ENCODE peak calls at places on chromosomes 1 and 21, in seven cellular contexts. One of them, this sample, is unnamed.
A peak's percentile ranks its signal among the peaks of the same experiment; 100 is the strongest.

GRCh38 chr21:33543505-33544129 is 779 bp downstream of the SON start:
- DNase-seq in AG09319: no peak
- DNase-seq in HEK293T: no peak
- DNase-seq in T-helper 1 cell: no peak
- DNase-seq in AG10803: no peak
- DNase-seq in activated naive CD8-positive, alpha-beta T cell treated with anti-CD3 and anti-CD28 coated beads, Interleukin-2, amount 50 U/mL, for 24 hours: peak; percentile 84
- DNase-seq in brain microvascular endothelial cell: peak; percentile 38
- DNase-seq in this sample: no peak

GRCh38 chr1:231072054-231072453 is 32.0 kb upstream of the FAM89A start:
- DNase-seq in AG09319: no peak
- DNase-seq in HEK293T: no peak
- DNase-seq in T-helper 1 cell: no peak
- DNase-seq in AG10803: no peak
- DNase-seq in activated naive CD8-positive, alpha-beta T cell treated with anti-CD3 and anti-CD28 coated beads, Interleukin-2, amount 50 U/mL, for 24 hours: no peak
- DNase-seq in brain microvascular endothelial cell: no peak
- DNase-seq in this sample: no peak

GRCh38 chr21:37128069-37128468 is 55.0 kb downstream of the TTC3 start:
- DNase-seq in AG09319: no peak
- DNase-seq in HEK293T: no peak
- DNase-seq in T-helper 1 cell: no peak
- DNase-seq in AG10803: peak; percentile 45
- DNase-seq in activated naive CD8-positive, alpha-beta T cell treated with anti-CD3 and anti-CD28 coated beads, Interleukin-2, amount 50 U/mL, for 24 hours: no peak
- DNase-seq in brain microvascular endothelial cell: no peak
- DNase-seq in this sample: no peak

GRCh38 chr21:45390831-45391742 is 13.9 kb upstream of the COL18A1 start:
- DNase-seq in AG09319: no peak
- DNase-seq in HEK293T: no peak
- DNase-seq in T-helper 1 cell: no peak
- DNase-seq in AG10803: no peak
- DNase-seq in activated naive CD8-positive, alpha-beta T cell treated with anti-CD3 and anti-CD28 coated beads, Interleukin-2, amount 50 U/mL, for 24 hours: no peak
- DNase-seq in brain microvascular endothelial cell: no peak
- DNase-seq in this sample: no peak

GRCh38 chr1:47816325-47817071 is 180.7 kb downstream of the TRABD2B start:
- DNase-seq in AG09319: no peak
- DNase-seq in HEK293T: no peak
- DNase-seq in T-helper 1 cell: no peak
- DNase-seq in AG10803: no peak
- DNase-seq in activated naive CD8-positive, alpha-beta T cell treated with anti-CD3 and anti-CD28 coated beads, Interleukin-2, amount 50 U/mL, for 24 hours: no peak
- DNase-seq in brain microvascular endothelial cell: no peak
- DNase-seq in this sample: no peak

GRCh38 chr1:15311886-15312285 is 64.9 kb downstream of the FHAD1 start:
- DNase-seq in AG09319: no peak
- DNase-seq in HEK293T: no peak
- DNase-seq in T-helper 1 cell: no peak
- DNase-seq in AG10803: no peak
- DNase-seq in activated naive CD8-positive, alpha-beta T cell treated with anti-CD3 and anti-CD28 coated beads, Interleukin-2, amount 50 U/mL, for 24 hours: no peak
- DNase-seq in brain microvascular endothelial cell: peak; percentile 23
- DNase-seq in this sample: no peak

GRCh38 chr1:20948091-20948490 is 161.0 kb upstream of the HP1BP3 start:
- DNase-seq in AG09319: no peak
- DNase-seq in HEK293T: no peak
- DNase-seq in T-helper 1 cell: no peak
- DNase-seq in AG10803: peak; percentile 19
- DNase-seq in activated naive CD8-positive, alpha-beta T cell treated with anti-CD3 and anti-CD28 coated beads, Interleukin-2, amount 50 U/mL, for 24 hours: no peak
- DNase-seq in brain microvascular endothelial cell: no peak
- DNase-seq in this sample: no peak

GRCh38 chr1:32331549-32331948 is 4.5 kb downstream of the MARCKSL1 start:
- DNase-seq in AG09319: no peak
- DNase-seq in HEK293T: no peak
- DNase-seq in T-helper 1 cell: no peak
- DNase-seq in AG10803: no peak
- DNase-seq in activated naive CD8-positive, alpha-beta T cell treated with anti-CD3 and anti-CD28 coated beads, Interleukin-2, amount 50 U/mL, for 24 hours: no peak
- DNase-seq in brain microvascular endothelial cell: no peak
- DNase-seq in this sample: no peak

GRCh38 chr1:168386949-168387586 is 106.4 kb downstream of the TBX19 start:
- DNase-seq in AG09319: no peak
- DNase-seq in HEK293T: no peak
- DNase-seq in T-helper 1 cell: peak; percentile 69
- DNase-seq in AG10803: no peak
- DNase-seq in activated naive CD8-positive, alpha-beta T cell treated with anti-CD3 and anti-CD28 coated beads, Interleukin-2, amount 50 U/mL, for 24 hours: peak; percentile 71
- DNase-seq in brain microvascular endothelial cell: no peak
- DNase-seq in this sample: peak; percentile 62

GRCh38 chr1:17875882-17876280 is 120.7 kb downstream of the ACTL8 start:
- DNase-seq in AG09319: no peak
- DNase-seq in HEK293T: no peak
- DNase-seq in T-helper 1 cell: no peak
- DNase-seq in AG10803: peak; percentile 68
- DNase-seq in activated naive CD8-positive, alpha-beta T cell treated with anti-CD3 and anti-CD28 coated beads, Interleukin-2, amount 50 U/mL, for 24 hours: no peak
- DNase-seq in brain microvascular endothelial cell: no peak
- DNase-seq in this sample: no peak

GRCh38 chr21:27057997-27058396 is 91.1 kb upstream of the ADAMTS5 start:
- DNase-seq in AG09319: no peak
- DNase-seq in HEK293T: no peak
- DNase-seq in T-helper 1 cell: no peak
- DNase-seq in AG10803: no peak
- DNase-seq in activated naive CD8-positive, alpha-beta T cell treated with anti-CD3 and anti-CD28 coated beads, Interleukin-2, amount 50 U/mL, for 24 hours: no peak
- DNase-seq in brain microvascular endothelial cell: no peak
- DNase-seq in this sample: no peak

GRCh38 chr1:208043690-208044089 is 132.8 kb upstream of the CD34 start:
- DNase-seq in AG09319: no peak
- DNase-seq in HEK293T: no peak
- DNase-seq in T-helper 1 cell: no peak
- DNase-seq in AG10803: no peak
- DNase-seq in activated naive CD8-positive, alpha-beta T cell treated with anti-CD3 and anti-CD28 coated beads, Interleukin-2, amount 50 U/mL, for 24 hours: no peak
- DNase-seq in brain microvascular endothelial cell: no peak
- DNase-seq in this sample: no peak

GRCh38 chr21:42677339-42678117 is 24.1 kb downstream of the PDE9A start:
- DNase-seq in AG09319: no peak
- DNase-seq in HEK293T: no peak
- DNase-seq in T-helper 1 cell: no peak
- DNase-seq in AG10803: no peak
- DNase-seq in activated naive CD8-positive, alpha-beta T cell treated with anti-CD3 and anti-CD28 coated beads, Interleukin-2, amount 50 U/mL, for 24 hours: no peak
- DNase-seq in brain microvascular endothelial cell: peak; percentile 86
- DNase-seq in this sample: no peak

GRCh38 chr1:230849451-230850194 is 18.7 kb downstream of the C1orf198 start:
- DNase-seq in AG09319: peak; percentile 77
- DNase-seq in HEK293T: no peak
- DNase-seq in T-helper 1 cell: no peak
- DNase-seq in AG10803: peak; percentile 93
- DNase-seq in activated naive CD8-positive, alpha-beta T cell treated with anti-CD3 and anti-CD28 coated beads, Interleukin-2, amount 50 U/mL, for 24 hours: no peak
- DNase-seq in brain microvascular endothelial cell: peak; percentile 94
- DNase-seq in this sample: no peak

GRCh38 chr1:152141971-152142584 is 16.9 kb downstream of the RPTN start:
- DNase-seq in AG09319: peak; percentile 48
- DNase-seq in HEK293T: peak; percentile 52
- DNase-seq in T-helper 1 cell: no peak
- DNase-seq in AG10803: peak; percentile 75
- DNase-seq in activated naive CD8-positive, alpha-beta T cell treated with anti-CD3 and anti-CD28 coated beads, Interleukin-2, amount 50 U/mL, for 24 hours: peak; percentile 26
- DNase-seq in brain microvascular endothelial cell: peak; percentile 82
- DNase-seq in this sample: no peak

GRCh38 chr1:107326823-107327445 is 186.1 kb downstream of the NTNG1 start:
- DNase-seq in AG09319: no peak
- DNase-seq in HEK293T: no peak
- DNase-seq in T-helper 1 cell: no peak
- DNase-seq in AG10803: peak; percentile 26
- DNase-seq in activated naive CD8-positive, alpha-beta T cell treated with anti-CD3 and anti-CD28 coated beads, Interleukin-2, amount 50 U/mL, for 24 hours: no peak
- DNase-seq in brain microvascular endothelial cell: no peak
- DNase-seq in this sample: no peak

GRCh38 chr1:199780948-199781347 is 246.6 kb upstream of the NR5A2 start:
- DNase-seq in AG09319: no peak
- DNase-seq in HEK293T: no peak
- DNase-seq in T-helper 1 cell: no peak
- DNase-seq in AG10803: peak; percentile 19
- DNase-seq in activated naive CD8-positive, alpha-beta T cell treated with anti-CD3 and anti-CD28 coated beads, Interleukin-2, amount 50 U/mL, for 24 hours: no peak
- DNase-seq in brain microvascular endothelial cell: no peak
- DNase-seq in this sample: no peak

GRCh38 chr1:184422490-184423233 is 35.8 kb downstream of the C1orf21 start:
- DNase-seq in AG09319: no peak
- DNase-seq in HEK293T: no peak
- DNase-seq in T-helper 1 cell: no peak
- DNase-seq in AG10803: no peak
- DNase-seq in activated naive CD8-positive, alpha-beta T cell treated with anti-CD3 and anti-CD28 coated beads, Interleukin-2, amount 50 U/mL, for 24 hours: no peak
- DNase-seq in brain microvascular endothelial cell: no peak
- DNase-seq in this sample: no peak

GRCh38 chr1:89489037-89489729 is 35.4 kb upstream of the LRRC8B start:
- DNase-seq in AG09319: no peak
- DNase-seq in HEK293T: no peak
- DNase-seq in T-helper 1 cell: no peak
- DNase-seq in AG10803: peak; percentile 60
- DNase-seq in activated naive CD8-positive, alpha-beta T cell treated with anti-CD3 and anti-CD28 coated beads, Interleukin-2, amount 50 U/mL, for 24 hours: no peak
- DNase-seq in brain microvascular endothelial cell: no peak
- DNase-seq in this sample: no peak

GRCh38 chr1:116726872-116727271 is 27.4 kb upstream of the CD2 start:
- DNase-seq in AG09319: no peak
- DNase-seq in HEK293T: no peak
- DNase-seq in T-helper 1 cell: no peak
- DNase-seq in AG10803: no peak
- DNase-seq in activated naive CD8-positive, alpha-beta T cell treated with anti-CD3 and anti-CD28 coated beads, Interleukin-2, amount 50 U/mL, for 24 hours: no peak
- DNase-seq in brain microvascular endothelial cell: no peak
- DNase-seq in this sample: no peak

GRCh38 chr1:3553166-3553939 is 58.0 kb downstream of the MEGF6 start:
- DNase-seq in AG09319: no peak
- DNase-seq in HEK293T: no peak
- DNase-seq in T-helper 1 cell: no peak
- DNase-seq in AG10803: peak; percentile 65
- DNase-seq in activated naive CD8-positive, alpha-beta T cell treated with anti-CD3 and anti-CD28 coated beads, Interleukin-2, amount 50 U/mL, for 24 hours: no peak
- DNase-seq in brain microvascular endothelial cell: no peak
- DNase-seq in this sample: no peak

GRCh38 chr1:115890618-115891017 is 49.7 kb upstream of the NHLH2 start:
- DNase-seq in AG09319: no peak
- DNase-seq in HEK293T: no peak
- DNase-seq in T-helper 1 cell: no peak
- DNase-seq in AG10803: no peak
- DNase-seq in activated naive CD8-positive, alpha-beta T cell treated with anti-CD3 and anti-CD28 coated beads, Interleukin-2, amount 50 U/mL, for 24 hours: no peak
- DNase-seq in brain microvascular endothelial cell: no peak
- DNase-seq in this sample: no peak

GRCh38 chr21:37855568-37856391 is 60.5 kb downstream of the KCNJ6 start:
- DNase-seq in AG09319: peak; percentile 29
- DNase-seq in HEK293T: no peak
- DNase-seq in T-helper 1 cell: no peak
- DNase-seq in AG10803: peak; percentile 96
- DNase-seq in activated naive CD8-positive, alpha-beta T cell treated with anti-CD3 and anti-CD28 coated beads, Interleukin-2, amount 50 U/mL, for 24 hours: no peak
- DNase-seq in brain microvascular endothelial cell: peak; percentile 32
- DNase-seq in this sample: no peak

GRCh38 chr1:159068877-159069276 is 7.7 kb downstream of the AIM2 start:
- DNase-seq in AG09319: no peak
- DNase-seq in HEK293T: no peak
- DNase-seq in T-helper 1 cell: no peak
- DNase-seq in AG10803: peak; percentile 50
- DNase-seq in activated naive CD8-positive, alpha-beta T cell treated with anti-CD3 and anti-CD28 coated beads, Interleukin-2, amount 50 U/mL, for 24 hours: no peak
- DNase-seq in brain microvascular endothelial cell: peak; percentile 71
- DNase-seq in this sample: no peak

GRCh38 chr1:63501256-63501655 is 21.8 kb downstream of the ITGB3BP start:
- DNase-seq in AG09319: no peak
- DNase-seq in HEK293T: no peak
- DNase-seq in T-helper 1 cell: no peak
- DNase-seq in AG10803: no peak
- DNase-seq in activated naive CD8-positive, alpha-beta T cell treated with anti-CD3 and anti-CD28 coated beads, Interleukin-2, amount 50 U/mL, for 24 hours: no peak
- DNase-seq in brain microvascular endothelial cell: no peak
- DNase-seq in this sample: no peak

GRCh38 chr1:56566040-56566774 is 13.2 kb downstream of the PLPP3 start:
- DNase-seq in AG09319: no peak
- DNase-seq in HEK293T: no peak
- DNase-seq in T-helper 1 cell: no peak
- DNase-seq in AG10803: no peak
- DNase-seq in activated naive CD8-positive, alpha-beta T cell treated with anti-CD3 and anti-CD28 coated beads, Interleukin-2, amount 50 U/mL, for 24 hours: no peak
- DNase-seq in brain microvascular endothelial cell: no peak
- DNase-seq in this sample: no peak

GRCh38 chr1:102435483-102435882 is 438.8 kb upstream of the OLFM3 start:
- DNase-seq in AG09319: no peak
- DNase-seq in HEK293T: no peak
- DNase-seq in T-helper 1 cell: no peak
- DNase-seq in AG10803: no peak
- DNase-seq in activated naive CD8-positive, alpha-beta T cell treated with anti-CD3 and anti-CD28 coated beads, Interleukin-2, amount 50 U/mL, for 24 hours: no peak
- DNase-seq in brain microvascular endothelial cell: no peak
- DNase-seq in this sample: no peak

GRCh38 chr1:167911413-167911812 is 2.5 kb downstream of the ADCY10 start:
- DNase-seq in AG09319: no peak
- DNase-seq in HEK293T: no peak
- DNase-seq in T-helper 1 cell: no peak
- DNase-seq in AG10803: no peak
- DNase-seq in activated naive CD8-positive, alpha-beta T cell treated with anti-CD3 and anti-CD28 coated beads, Interleukin-2, amount 50 U/mL, for 24 hours: no peak
- DNase-seq in brain microvascular endothelial cell: no peak
- DNase-seq in this sample: no peak

GRCh38 chr1:7898962-7899361 is 41.7 kb downstream of the TNFRSF9 start:
- DNase-seq in AG09319: no peak
- DNase-seq in HEK293T: no peak
- DNase-seq in T-helper 1 cell: no peak
- DNase-seq in AG10803: no peak
- DNase-seq in activated naive CD8-positive, alpha-beta T cell treated with anti-CD3 and anti-CD28 coated beads, Interleukin-2, amount 50 U/mL, for 24 hours: no peak
- DNase-seq in brain microvascular endothelial cell: no peak
- DNase-seq in this sample: no peak